ENCODE peak calls at places on chromosomes 7 and 10, in eight cellular contexts. C, D, T, W, Q, O, F and G are unnamed samples.

GRCh38 chr10:101623528-101623927 is 35.4 kb downstream of the DPCD start:
- DNase-seq in C (no peak), D (no peak), T (no peak), W (no peak), Q (no peak), O (no peak), F (no peak), G (no peak)

GRCh38 chr10:118939216-118940007 is 90.1 kb upstream of the NANOS1 start:
- DNase-seq in C (no peak), D (no peak), T (no peak), W (no peak), Q (no peak), O (no peak), F (no peak), G (no peak)

GRCh38 chr7:140639366-140640053 is 1.1 kb downstream of the DENND2A start:
- DNase-seq in C (peak), D (no peak), T (no peak), W (peak), Q (no peak), O (no peak), F (no peak), G (no peak)

GRCh38 chr7:68688416-68689086 is 909.7 kb upstream of the AUTS2 start:
- DNase-seq in C (no peak), D (no peak), T (no peak), W (no peak), Q (no peak), O (no peak), F (no peak), G (no peak)

GRCh38 chr7:143503261-143503660 is 25.6 kb downstream of the TAS2R41 start:
- DNase-seq in C (no peak), D (no peak), T (no peak), W (no peak), Q (no peak), O (no peak), F (no peak), G (no peak)

GRCh38 chr10:184911-185310 is 49.7 kb downstream of the ZMYND11 start:
- DNase-seq in C (no peak), D (no peak), T (no peak), W (no peak), Q (no peak), O (no peak), F (no peak), G (no peak)

GRCh38 chr7:92968502-92968901 is 132.1 kb upstream of the CDK6 start:
- DNase-seq in C (no peak), D (no peak), T (no peak), W (no peak), Q (no peak), O (no peak), F (no peak), G (no peak)

GRCh38 chr10:50850576-50851340 is 34.7 kb downstream of the A1CF start:
- DNase-seq in C (no peak), D (no peak), T (no peak), W (no peak), Q (no peak), O (no peak), F (no peak), G (no peak)

GRCh38 chr10:53403688-53404087 is 631.1 kb upstream of the MBL2 start:
- DNase-seq in C (peak), D (no peak), T (no peak), W (peak), Q (peak), O (peak), F (peak), G (no peak)

GRCh38 chr10:32511599-32511998 is 65.7 kb downstream of the CCDC7 start:
- DNase-seq in C (no peak), D (no peak), T (no peak), W (no peak), Q (no peak), O (no peak), F (no peak), G (no peak)

GRCh38 chr7:47198159-47198558 is 383.8 kb downstream of the TNS3 start:
- DNase-seq in C (no peak), D (no peak), T (no peak), W (no peak), Q (no peak), O (no peak), F (no peak), G (no peak)

GRCh38 chr7:20561466-20561865 is 54.0 kb upstream of the ABCB5 start:
- DNase-seq in C (no peak), D (no peak), T (peak), W (no peak), Q (no peak), O (no peak), F (no peak), G (no peak)

GRCh38 chr10:110312206-110312605 is 7.5 kb upstream of the SMNDC1 start:
- DNase-seq in C (no peak), D (no peak), T (no peak), W (no peak), Q (no peak), O (no peak), F (no peak), G (no peak)

GRCh38 chr7:25223206-25223605 is 5.1 kb downstream of the NPVF start:
- DNase-seq in C (no peak), D (no peak), T (no peak), W (no peak), Q (no peak), O (no peak), F (no peak), G (no peak)

GRCh38 chr10:3159160-3159559 is 13.4 kb downstream of the PITRM1 start:
- DNase-seq in C (no peak), D (no peak), T (no peak), W (no peak), Q (no peak), O (no peak), F (no peak), G (no peak)

GRCh38 chr7:93897680-93898079 is 7.1 kb upstream of the TFPI2 start:
- DNase-seq in C (no peak), D (no peak), T (no peak), W (no peak), Q (no peak), O (no peak), F (no peak), G (no peak)

GRCh38 chr10:16904619-16905018 is 87.4 kb upstream of the RSU1 start:
- DNase-seq in C (no peak), D (no peak), T (no peak), W (no peak), Q (no peak), O (no peak), F (no peak), G (no peak)

GRCh38 chr10:100109670-100110069 is 28.0 kb upstream of the CPN1 start:
- DNase-seq in C (no peak), D (no peak), T (no peak), W (no peak), Q (no peak), O (no peak), F (no peak), G (no peak)

GRCh38 chr7:116933465-116933864 is 19.8 kb upstream of the ST7 start:
- DNase-seq in C (no peak), D (no peak), T (no peak), W (no peak), Q (no peak), O (no peak), F (no peak), G (no peak)

GRCh38 chr7:157737151-157738063 is 400.6 kb downstream of the DNAJB6 start:
- DNase-seq in C (no peak), D (no peak), T (no peak), W (no peak), Q (no peak), O (no peak), F (no peak), G (no peak)

GRCh38 chr10:21926358-21926890 is 77.1 kb downstream of the DNAJC1 start:
- DNase-seq in C (no peak), D (no peak), T (no peak), W (no peak), Q (no peak), O (no peak), F (no peak), G (no peak)

GRCh38 chr7:38222481-38223096 is 44.5 kb downstream of the STARD3NL start:
- DNase-seq in C (no peak), D (peak), T (peak), W (no peak), Q (no peak), O (no peak), F (no peak), G (no peak)

GRCh38 chr7:83996879-83997278 is 197.7 kb downstream of the SEMA3A start:
- DNase-seq in C (no peak), D (no peak), T (no peak), W (no peak), Q (no peak), O (no peak), F (no peak), G (no peak)

GRCh38 chr10:62330213-62330612 is 44.0 kb upstream of the ZNF365 start:
- DNase-seq in C (no peak), D (no peak), T (no peak), W (no peak), Q (no peak), O (no peak), F (no peak), G (no peak)

GRCh38 chr10:100827819-100828743 is 82.7 kb downstream of the PAX2 start:
- DNase-seq in C (no peak), D (peak), T (no peak), W (peak), Q (peak), O (no peak), F (peak), G (peak)

GRCh38 chr10:52004342-52004949 is 305.1 kb upstream of the CSTF2T start:
- DNase-seq in C (no peak), D (peak), T (peak), W (no peak), Q (no peak), O (no peak), F (no peak), G (no peak)

GRCh38 chr10:79082631-79083581 is 14.1 kb downstream of the ZMIZ1 start:
- DNase-seq in C (no peak), D (no peak), T (no peak), W (no peak), Q (no peak), O (no peak), F (no peak), G (no peak)

GRCh38 chr7:117333168-117333567 is 10.3 kb upstream of the WNT2 start:
- DNase-seq in C (no peak), D (no peak), T (no peak), W (no peak), Q (no peak), O (no peak), F (no peak), G (no peak)

GRCh38 chr7:132161231-132161915 is 414.9 kb downstream of the PLXNA4 start:
- DNase-seq in C (no peak), D (no peak), T (no peak), W (no peak), Q (peak), O (no peak), F (no peak), G (no peak)

GRCh38 chr10:71770789-71771188 is 2.5 kb downstream of the VSIR start:
- DNase-seq in C (no peak), D (no peak), T (no peak), W (peak), Q (peak), O (no peak), F (peak), G (no peak)

GRCh38 chr7:66549466-66549865 is 79.2 kb upstream of the KCTD7 start:
- DNase-seq in C (no peak), D (no peak), T (no peak), W (peak), Q (no peak), O (no peak), F (no peak), G (no peak)

GRCh38 chr7:38211940-38212339 is 33.9 kb downstream of the STARD3NL start:
- DNase-seq in C (no peak), D (no peak), T (no peak), W (peak), Q (no peak), O (no peak), F (no peak), G (no peak)

GRCh38 chr10:127872011-127872741 is 20.6 kb downstream of the CLRN3 start:
- DNase-seq in C (peak), D (no peak), T (no peak), W (no peak), Q (no peak), O (no peak), F (no peak), G (no peak)

GRCh38 chr7:154451480-154452457 is 399.6 kb downstream of the DPP6 start:
- DNase-seq in C (no peak), D (no peak), T (no peak), W (no peak), Q (no peak), O (no peak), F (no peak), G (no peak)

GRCh38 chr7:129489491-129489890 is 12.8 kb upstream of the SMKR1 start:
- DNase-seq in C (no peak), D (no peak), T (peak), W (no peak), Q (no peak), O (no peak), F (no peak), G (no peak)

GRCh38 chr10:132808568-132809236 is 22.8 kb upstream of the NKX6-2 start:
- DNase-seq in C (no peak), D (no peak), T (no peak), W (no peak), Q (no peak), O (no peak), F (no peak), G (peak)

GRCh38 chr7:85564861-85565630 is 378.2 kb upstream of the SEMA3D start:
- DNase-seq in C (no peak), D (no peak), T (no peak), W (no peak), Q (no peak), O (no peak), F (no peak), G (no peak)
- TF ChIP-seq EP300 in C (no peak), D (no peak), T (no peak), W (no peak), Q (no peak), O (no peak), F (no peak), G (no peak)

GRCh38 chr10:10803273-10803672 is 214.4 kb upstream of the CELF2 start:
- DNase-seq in C (peak), D (no peak), T (no peak), W (no peak), Q (no peak), O (peak), F (no peak), G (no peak)
- H3K27ac ChIP-seq in C (no peak), D (no peak), T (no peak), W (peak), Q (no peak), O (no peak), F (no peak), G (peak)

GRCh38 chr7:88312061-88312663 is 5.5 kb upstream of the STEAP4 start:
- DNase-seq in C (no peak), D (no peak), T (no peak), W (peak), Q (peak), O (peak), F (peak), G (peak)

GRCh38 chr7:88311675-88312036 is 5.0 kb upstream of the STEAP4 start:
- DNase-seq in C (no peak), D (no peak), T (no peak), W (no peak), Q (no peak), O (no peak), F (no peak), G (no peak)

GRCh38 chr7:88307841-88308240 is 1.1 kb upstream of the STEAP4 start:
- DNase-seq in C (no peak), D (no peak), T (no peak), W (no peak), Q (no peak), O (no peak), F (no peak), G (no peak)

GRCh38 chr7:88310950-88311674 is 4.4 kb upstream of the STEAP4 start:
- DNase-seq in C (no peak), D (no peak), T (no peak), W (no peak), Q (no peak), O (no peak), F (no peak), G (no peak)

GRCh38 chr7:88309845-88310244 is 3.2 kb upstream of the STEAP4 start:
- DNase-seq in C (no peak), D (no peak), T (no peak), W (no peak), Q (no peak), O (no peak), F (no peak), G (no peak)
- TF ChIP-seq EP300 in C (no peak), D (no peak), T (no peak), W (peak), Q (no peak), O (peak), F (no peak), G (no peak)

DNA sequence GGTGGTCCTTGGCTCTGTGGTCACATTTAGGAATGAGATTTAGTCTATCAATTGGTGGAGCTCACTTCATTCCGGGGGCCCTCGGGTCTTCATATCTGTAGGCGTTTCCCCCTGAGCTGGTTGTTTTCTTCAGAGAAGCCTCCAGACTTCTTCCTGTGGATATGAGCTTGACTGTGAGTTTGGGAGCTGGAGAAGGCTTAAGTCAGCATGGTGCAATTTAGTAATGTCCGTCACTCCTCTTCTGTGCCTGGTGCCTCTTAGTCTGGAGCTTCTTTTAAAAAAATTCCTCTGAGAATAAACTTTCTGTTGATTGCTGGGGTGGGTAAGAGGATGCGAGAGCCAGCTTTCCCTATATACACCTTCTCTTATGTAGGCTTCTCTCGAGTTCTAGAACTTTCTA is 40.2 kb downstream of the HECW1 start:
- DNase-seq in C (no peak), D (no peak), T (no peak), W (no peak), Q (no peak), O (no peak), F (no peak), G (no peak)
- H3K27ac ChIP-seq in C (no peak), D (no peak), T (no peak), W (no peak), Q (no peak), O (no peak), F (no peak), G (no peak)

GRCh38 chr7:40137563-40137962 is 2.8 kb downstream of the SUGCT start:
- DNase-seq in C (no peak), D (no peak), T (no peak), W (no peak), Q (no peak), O (no peak), F (no peak), G (no peak)
- TF ChIP-seq EP300 in C (no peak), D (no peak), T (no peak), W (no peak), Q (no peak), O (no peak), F (no peak), G (no peak)

GRCh38 chr7:16350634-16351033 is 70.7 kb downstream of the CRPPA start:
- DNase-seq in C (no peak), D (no peak), T (no peak), W (no peak), Q (no peak), O (no peak), F (no peak), G (no peak)

GRCh38 chr7:16345979-16346958 is 75.1 kb downstream of the CRPPA start:
- DNase-seq in C (no peak), D (no peak), T (no peak), W (no peak), Q (no peak), O (no peak), F (no peak), G (no peak)

GRCh38 chr7:16348251-16348650 is 73.1 kb downstream of the CRPPA start:
- DNase-seq in C (no peak), D (no peak), T (no peak), W (no peak), Q (no peak), O (no peak), F (no peak), G (no peak)

GRCh38 chr7:16344927-16345326 is 76.4 kb downstream of the CRPPA start:
- DNase-seq in C (no peak), D (no peak), T (no peak), W (no peak), Q (no peak), O (no peak), F (no peak), G (no peak)

DNA sequence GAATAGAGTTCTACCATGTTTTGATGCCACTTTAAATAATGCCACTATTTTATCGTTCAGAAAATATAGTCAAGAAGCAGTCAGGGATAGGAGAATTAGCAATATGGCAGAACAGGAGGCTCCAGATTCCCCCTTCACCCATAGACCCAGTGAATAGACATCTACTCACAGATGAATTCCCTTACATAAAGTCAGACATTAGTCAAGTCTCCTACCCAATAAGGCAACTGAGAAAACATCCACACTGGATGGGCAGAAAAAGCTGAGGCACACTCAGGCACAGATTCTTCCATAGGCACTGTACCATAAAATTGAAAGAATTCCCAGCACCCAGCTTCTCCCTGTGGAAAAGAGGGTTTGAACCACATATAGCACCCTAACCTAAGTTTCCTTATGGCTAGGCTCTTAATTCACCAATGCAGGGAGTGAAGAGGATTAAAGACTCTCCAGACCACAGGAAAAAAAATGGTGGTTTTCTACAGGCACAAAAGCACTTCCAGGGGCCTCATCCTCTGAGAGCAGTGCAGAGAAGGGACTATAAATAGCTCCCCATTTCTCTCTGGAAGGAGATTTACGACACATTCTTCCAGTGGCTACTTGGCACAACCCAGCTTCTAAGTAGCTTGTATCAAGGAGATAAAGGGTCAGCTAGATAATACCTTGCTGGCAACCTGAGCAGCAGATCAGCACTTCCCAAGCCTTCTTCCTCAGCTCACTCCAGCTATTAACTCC is 73.7 kb downstream of the CRPPA start:
- DNase-seq in C (no peak), D (no peak), T (no peak), W (no peak), Q (no peak), O (no peak), F (no peak), G (no peak)
- H3K27ac ChIP-seq in C (no peak), D (no peak), T (no peak), W (no peak), Q (peak), O (no peak), F (no peak), G (no peak)

GRCh38 chr7:102150266-102150665 is 136.4 kb upstream of the SH2B2 start:
- DNase-seq in C (no peak), D (no peak), T (no peak), W (no peak), Q (no peak), O (no peak), F (no peak), G (no peak)
- TF ChIP-seq EP300 in C (no peak), D (no peak), T (no peak), W (no peak), Q (no peak), O (no peak), F (no peak), G (no peak)